ENCODE peak calls at places on chromosomes 11 and 22, in six cellular contexts. E, S, Z, D, R and L are unnamed samples.

GRCh38 chr11:125272822-125273221 is 108.3 kb downstream of the PKNOX2 start:
- DNase-seq in E (no peak), S (no peak), Z (no peak), D (no peak), R (no peak), L (no peak)

GRCh38 chr11:95338430-95338991 is 107.5 kb upstream of the SESN3 start:
- DNase-seq in E (no peak), S (peak; percentile 71), Z (peak; percentile 50), D (no peak), R (peak; percentile 54), L (no peak)

GRCh38 chr11:112511271-112511670 is 250.6 kb upstream of the PLET1 start:
- DNase-seq in E (no peak), S (no peak), Z (no peak), D (no peak), R (no peak), L (no peak)

GRCh38 chr11:19766810-19767209 is 54.2 kb downstream of the NAV2 start:
- DNase-seq in E (no peak), S (no peak), Z (no peak), D (peak; percentile 79), R (peak; percentile 22), L (no peak)

GRCh38 chr22:46071451-46072029 is 78.8 kb upstream of the PPARA start:
- DNase-seq in E (peak; percentile 91), S (peak; percentile 95), Z (peak; percentile 94), D (peak; percentile 99), R (peak; percentile 93), L (peak; percentile 94)

GRCh38 chr22:43090130-43090789 is 1.1 kb upstream of the TTLL1 start:
- DNase-seq in E (peak; percentile 49), S (no peak), Z (peak; percentile 79), D (peak; percentile 97), R (peak; percentile 43), L (no peak)

GRCh38 chr11:134957540-134958335 is 545.7 kb upstream of the B3GAT1 start:
- DNase-seq in E (no peak), S (no peak), Z (no peak), D (no peak), R (no peak), L (no peak)

GRCh38 chr11:117064275-117064674 is 34.0 kb downstream of the SIK3 start:
- DNase-seq in E (no peak), S (no peak), Z (no peak), D (peak; percentile 64), R (no peak), L (no peak)

GRCh38 chr11:69588270-69588669 is 52.7 kb upstream of the CCND1 start:
- DNase-seq in E (no peak), S (no peak), Z (no peak), D (peak; percentile 92), R (no peak), L (peak; percentile 7)

GRCh38 chr11:8055836-8056526 is 25.0 kb upstream of the TUB start:
- DNase-seq in E (peak; percentile 8), S (no peak), Z (no peak), D (no peak), R (no peak), L (no peak)

GRCh38 chr22:29816128-29816527 is 21.9 kb downstream of the ASCC2 start:
- DNase-seq in E (no peak), S (no peak), Z (no peak), D (no peak), R (peak; percentile 65), L (no peak)

GRCh38 chr11:60118333-60118732 is 29.9 kb downstream of the MS4A2 start:
- DNase-seq in E (no peak), S (no peak), Z (no peak), D (no peak), R (no peak), L (no peak)

GRCh38 chr11:125514336-125515101 is 18.5 kb upstream of the FEZ1 start:
- DNase-seq in E (peak; percentile 32), S (no peak), Z (peak; percentile 27), D (peak; percentile 78), R (no peak), L (no peak)

GRCh38 chr11:117545706-117546105 is 218.1 kb downstream of the CEP164 start:
- DNase-seq in E (no peak), S (no peak), Z (no peak), D (no peak), R (no peak), L (no peak)

GRCh38 chr11:116702772-116703360 is 69.9 kb downstream of the BUD13 start:
- DNase-seq in E (no peak), S (no peak), Z (no peak), D (no peak), R (no peak), L (no peak)

GRCh38 chr11:123054301-123055065 is 7.5 kb downstream of the HSPA8 start:
- DNase-seq in E (no peak), S (no peak), Z (peak; percentile 54), D (peak; percentile 86), R (no peak), L (no peak)

GRCh38 chr11:1597331-1597741 is 758 bp downstream of the KRTAP5-2 start:
- DNase-seq in E (no peak), S (no peak), Z (no peak), D (no peak), R (no peak), L (no peak)

GRCh38 chr22:38924197-38924952 is 33.0 kb upstream of the APOBEC3A start:
- DNase-seq in E (peak; percentile 94), S (peak; percentile 83), Z (peak; percentile 96), D (peak; percentile 94), R (peak; percentile 60), L (peak; percentile 83)

GRCh38 chr22:38925571-38926041 is 31.8 kb upstream of the APOBEC3A start:
- DNase-seq in E (no peak), S (no peak), Z (no peak), D (no peak), R (no peak), L (no peak)

GRCh38 chr22:38923463-38924196 is 33.8 kb upstream of the APOBEC3A start:
- DNase-seq in E (peak; percentile 80), S (peak; percentile 79), Z (peak; percentile 86), D (peak; percentile 92), R (peak; percentile 73), L (peak; percentile 82)

GRCh38 chr22:38930512-38930911 is 26.9 kb upstream of the APOBEC3A start:
- DNase-seq in E (no peak), S (no peak), Z (no peak), D (no peak), R (no peak), L (no peak)

GRCh38 chr22:38927033-38927789 is 30.2 kb upstream of the APOBEC3A start:
- DNase-seq in E (peak; percentile 85), S (peak; percentile 92), Z (peak; percentile 87), D (no peak), R (peak; percentile 77), L (no peak)
- H3K4me3 ChIP-seq in E (peak overlapping the region; percentile 47), S (peak overlapping the region; percentile 38), Z (no peak overlapping the region), D (peak overlapping the region; percentile 56), R (peak overlapping the region; percentile 59), L (peak overlapping the region; percentile 71)

GRCh38 chr22:18075101-18075730 is 2.6 kb upstream of the PEX26 start:
- DNase-seq in E (no peak), S (peak; percentile 22), Z (no peak), D (peak; percentile 49), R (no peak), L (no peak)
- H3K27ac ChIP-seq in E (peak overlapping the region; percentile 45), S (no peak overlapping the region), Z (no peak overlapping the region), D (peak overlapping the region; percentile 34), R (peak overlapping the region; percentile 96), L (peak overlapping the region; percentile 79)

GRCh38 chr11:128775513-128775912 is 81.6 kb downstream of the FLI1 start:
- DNase-seq in E (no peak), S (no peak), Z (no peak), D (peak; percentile 69), R (no peak), L (no peak)

GRCh38 chr11:128779036-128779435 is 85.2 kb downstream of the FLI1 start:
- DNase-seq in E (no peak), S (no peak), Z (no peak), D (peak; percentile 89), R (no peak), L (no peak)

GRCh38 chr11:128776434-128777284 is 82.8 kb downstream of the FLI1 start:
- DNase-seq in E (peak; percentile 49), S (peak; percentile 69), Z (peak; percentile 52), D (peak; percentile 95), R (no peak), L (no peak)

GRCh38 chr11:128776088-128776433 is 82.2 kb downstream of the FLI1 start:
- DNase-seq in E (no peak), S (no peak), Z (no peak), D (peak; percentile 52), R (no peak), L (no peak)

GRCh38 chr11:128777369-128778011 is 83.6 kb downstream of the FLI1 start:
- DNase-seq in E (no peak), S (no peak), Z (no peak), D (no peak), R (no peak), L (no peak)
- TF ChIP-seq CTCF in E (no peak), S (no peak), Z (no peak), D (no peak), R (no peak), L (no peak)

DNA sequence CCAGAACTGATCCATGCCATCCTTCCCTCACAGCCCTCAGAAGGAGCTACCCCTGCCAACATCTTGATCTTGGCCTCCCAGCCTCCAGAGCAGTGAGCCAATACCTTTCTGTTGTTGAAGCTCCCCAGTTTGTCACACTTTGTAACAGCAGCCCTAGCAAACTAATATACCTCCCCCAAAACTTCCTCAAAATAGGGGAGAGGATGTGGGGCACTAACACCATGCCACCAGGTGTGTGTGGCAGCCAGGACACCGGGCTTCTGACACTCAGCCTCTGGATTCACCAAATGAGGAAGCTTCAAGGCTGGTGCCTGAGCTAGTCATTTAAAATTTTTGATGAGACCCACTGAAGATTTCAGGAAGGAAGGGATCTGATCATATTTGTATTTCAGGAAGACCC is 84.9 kb downstream of the CSNK2A3 start:
- DNase-seq in E (no peak), S (no peak), Z (no peak), D (peak; percentile 67), R (no peak), L (no peak)
- H3K4me3 ChIP-seq in E (no peak overlapping the region), S (no peak overlapping the region), Z (no peak overlapping the region), D (no peak overlapping the region), R (no peak overlapping the region), L (no peak overlapping the region)

GRCh38 chr11:130480721-130481140 is 32.3 kb downstream of the ADAMTS15 start:
- DNase-seq in E (no peak), S (no peak), Z (no peak), D (peak; percentile 86), R (no peak), L (no peak)
- H3K27ac ChIP-seq in E (no peak overlapping the region), S (no peak overlapping the region), Z (no peak overlapping the region), D (peak overlapping the region; percentile 83), R (no peak overlapping the region), L (peak overlapping the region; percentile 90)

DNA sequence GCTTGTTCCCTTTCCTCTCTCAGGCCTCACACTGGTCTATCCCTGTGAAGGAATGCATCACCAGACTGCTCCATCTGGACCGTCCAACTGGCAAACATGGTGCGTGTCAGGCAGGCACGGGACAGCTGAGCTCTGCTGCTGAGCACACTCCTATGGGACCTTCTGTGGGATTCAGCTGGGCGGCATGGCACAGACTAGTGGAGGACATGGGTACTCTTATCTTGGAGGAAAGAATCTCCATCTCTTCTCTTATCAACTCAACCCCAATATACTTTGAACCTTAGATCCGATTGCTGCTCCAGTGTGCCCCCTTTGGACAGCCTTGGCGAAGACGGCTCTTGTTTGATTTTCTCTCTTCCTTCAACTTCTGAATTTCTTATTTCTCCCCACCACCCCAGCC is 593.6 kb downstream of the ETS1 start:
- DNase-seq in E (no peak), S (no peak), Z (no peak), D (peak; percentile 17), R (no peak), L (no peak)
- TF ChIP-seq CTCF in E (no peak), S (no peak), Z (no peak), D (peak; percentile 22), R (no peak), L (no peak)